ENCODE peak calls at places on chromosomes 16 and 17, in ten cellular contexts. Z is NB4, T is erythroblast, S is lower leg skin, C is body of pancreas, O is A549, Y is GM12891, M is heart left ventricle, N is testis, J is gastrocnemius medialis. V is an unnamed sample.

GRCh38 chr16:62585041-62585545 is 548.9 kb upstream of the CDH8 start:
- DNase-seq in Z (no peak), T (no peak), S (no peak), C (no peak), O (no peak), Y (no peak), M (no peak), N (no peak), J (no peak), V (no peak)

GRCh38 chr17:9725575-9725974 is 65.8 kb downstream of the DHRS7C start:
- DNase-seq in Z (no peak), T (no peak), S (peak; percentile 48), C (no peak), O (peak; percentile 19), Y (no peak), M (no peak), N (peak; percentile 19), J (no peak), V (no peak)

GRCh38 chr17:51289776-51290175 is 29.4 kb downstream of the UTP18 start:
- DNase-seq in Z (no peak), T (no peak), S (no peak), C (no peak), O (no peak), Y (no peak), M (no peak), N (no peak), J (no peak), V (no peak)

GRCh38 chr16:21339269-21339641 is 61.2 kb upstream of the CRYM start:
- DNase-seq in Z (no peak), T (no peak), S (no peak), C (no peak), O (no peak), Y (no peak), M (no peak), N (no peak), J (no peak), V (no peak)

GRCh38 chr17:79777166-79777843 is 643 bp upstream of the CBX2 start:
- DNase-seq in Z (peak; percentile 86), T (peak; percentile 73), S (peak; percentile 92), C (peak; percentile 49), O (peak; percentile 73), Y (peak; percentile 48), M (peak; percentile 82), N (peak; percentile 47), J (no peak), V (peak; percentile 86)

GRCh38 chr16:57694556-57695377 is at the start of gene DRC7:
- DNase-seq in Z (peak; percentile 92), T (peak; percentile 81), S (peak; percentile 77), C (peak; percentile 91), O (peak; percentile 68), Y (peak; percentile 63), M (peak; percentile 35), N (peak; percentile 69), J (no peak), V (peak; percentile 86)

GRCh38 chr17:4072487-4073157 is 70.2 kb downstream of the ZZEF1 start:
- DNase-seq in Z (no peak), T (no peak), S (no peak), C (no peak), O (no peak), Y (no peak), M (no peak), N (no peak), J (no peak), V (no peak)

GRCh38 chr17:72516772-72517399 is 396.1 kb downstream of the SOX9 start:
- DNase-seq in Z (peak; percentile 32), T (no peak), S (no peak), C (peak; percentile 20), O (peak; percentile 77), Y (no peak), M (peak; percentile 10), N (peak; percentile 66), J (peak; percentile 21), V (no peak)

GRCh38 chr17:29165261-29165660 is 14.9 kb downstream of the MYO18A start:
- DNase-seq in Z (no peak), T (no peak), S (no peak), C (no peak), O (no peak), Y (no peak), M (no peak), N (no peak), J (no peak), V (no peak)

GRCh38 chr17:42017866-42018200 is 594 bp upstream of the DNAJC7 start:
- DNase-seq in Z (peak; percentile 61), T (peak; percentile 80), S (no peak), C (no peak), O (no peak), Y (no peak), M (no peak), N (peak; percentile 36), J (no peak), V (no peak)

GRCh38 chr17:59327891-59328290 is 3.6 kb upstream of the YPEL2 start:
- DNase-seq in Z (no peak), T (no peak), S (no peak), C (no peak), O (peak; percentile 32), Y (no peak), M (no peak), N (no peak), J (no peak), V (no peak)

GRCh38 chr17:8443756-8444155 is 8.1 kb downstream of the NDEL1 start:
- DNase-seq in Z (no peak), T (no peak), S (no peak), C (no peak), O (no peak), Y (no peak), M (no peak), N (no peak), J (no peak), V (no peak)

GRCh38 chr17:1484586-1485310 is 7.7 kb downstream of the MYO1C start:
- DNase-seq in Z (peak; percentile 65), T (peak; percentile 46), S (peak; percentile 93), C (peak; percentile 88), O (peak; percentile 75), Y (peak; percentile 75), M (peak; percentile 72), N (peak; percentile 68), J (peak; percentile 56), V (peak; percentile 76)

GRCh38 chr17:1485748-1486376 is 6.6 kb downstream of the MYO1C start:
- DNase-seq in Z (no peak), T (peak; percentile 53), S (peak; percentile 95), C (peak; percentile 65), O (peak; percentile 74), Y (peak; percentile 75), M (peak; percentile 83), N (peak; percentile 61), J (peak; percentile 63), V (peak; percentile 77)

GRCh38 chr17:1486802-1487695 is 5.4 kb downstream of the MYO1C start:
- DNase-seq in Z (peak; percentile 66), T (peak; percentile 86), S (peak; percentile 98), C (peak; percentile 66), O (peak; percentile 92), Y (peak; percentile 69), M (peak; percentile 76), N (peak; percentile 86), J (peak; percentile 59), V (no peak)

GRCh38 chr17:1484060-1484535 is 8.4 kb downstream of the MYO1C start:
- DNase-seq in Z (no peak), T (no peak), S (no peak), C (no peak), O (no peak), Y (no peak), M (no peak), N (no peak), J (no peak), V (no peak)

DNA sequence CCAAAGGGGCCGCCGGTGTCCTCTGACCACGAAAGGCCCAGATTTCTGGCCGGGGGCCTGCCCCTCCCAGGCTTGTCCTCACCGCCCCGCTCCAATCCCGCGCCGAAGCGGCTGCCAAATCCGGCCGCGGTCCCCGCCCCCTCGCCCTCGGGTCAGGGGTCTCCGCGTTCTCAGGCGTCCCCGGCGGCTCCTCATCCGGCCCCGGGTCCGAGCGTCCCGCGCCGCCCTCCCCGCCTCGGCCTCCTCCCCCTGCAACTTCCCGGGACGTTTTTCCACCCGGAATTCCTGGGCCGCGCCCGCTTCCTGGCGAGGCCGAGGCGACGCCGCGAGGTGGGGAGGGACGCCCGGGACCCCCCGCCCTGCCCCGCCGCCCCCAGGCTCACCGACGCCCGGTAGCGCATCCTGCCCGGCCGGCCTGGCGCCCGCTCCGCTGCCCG is 7.2 kb downstream of the MYO1C start:
- DNase-seq in Z (no peak), T (no peak), S (peak; percentile 90), C (peak; percentile 32), O (peak; percentile 65), Y (no peak), M (peak; percentile 80), N (no peak), J (no peak), V (peak; percentile 63)
- TF ChIP-seq POLR2A in Z (no peak), T (no peak), S (no peak), C (no peak), O (peak; percentile 21), Y (no peak), M (no peak), N (no peak), J (no peak), V (peak; percentile 23)

GRCh38 chr17:74776044-74776962 is at the start of gene NAT9:
- DNase-seq in Z (peak; percentile 97), T (peak; percentile 97), S (peak; percentile 100), C (peak; percentile 97), O (peak; percentile 97), Y (peak; percentile 99), M (peak; percentile 98), N (peak; percentile 94), J (peak; percentile 96), V (peak; percentile 99)
- TF ChIP-seq POLR2A in Z (peak; percentile 60), T (peak; percentile 71), S (no peak), C (peak; percentile 51), O (peak; percentile 91), Y (peak; percentile 86), M (no peak), N (no peak), J (peak; percentile 65), V (peak; percentile 87)

GRCh38 chr17:78416791-78417530 is 38.5 kb downstream of the PGS1 start:
- DNase-seq in Z (peak; percentile 69), T (no peak), S (no peak), C (peak; percentile 60), O (no peak), Y (no peak), M (peak; percentile 62), N (peak; percentile 61), J (no peak), V (no peak)
- TF ChIP-seq POLR2A in Z (no peak), T (no peak), S (no peak), C (peak; percentile 12), O (no peak), Y (no peak), M (no peak), N (no peak), J (peak; percentile 63), V (no peak)

DNA sequence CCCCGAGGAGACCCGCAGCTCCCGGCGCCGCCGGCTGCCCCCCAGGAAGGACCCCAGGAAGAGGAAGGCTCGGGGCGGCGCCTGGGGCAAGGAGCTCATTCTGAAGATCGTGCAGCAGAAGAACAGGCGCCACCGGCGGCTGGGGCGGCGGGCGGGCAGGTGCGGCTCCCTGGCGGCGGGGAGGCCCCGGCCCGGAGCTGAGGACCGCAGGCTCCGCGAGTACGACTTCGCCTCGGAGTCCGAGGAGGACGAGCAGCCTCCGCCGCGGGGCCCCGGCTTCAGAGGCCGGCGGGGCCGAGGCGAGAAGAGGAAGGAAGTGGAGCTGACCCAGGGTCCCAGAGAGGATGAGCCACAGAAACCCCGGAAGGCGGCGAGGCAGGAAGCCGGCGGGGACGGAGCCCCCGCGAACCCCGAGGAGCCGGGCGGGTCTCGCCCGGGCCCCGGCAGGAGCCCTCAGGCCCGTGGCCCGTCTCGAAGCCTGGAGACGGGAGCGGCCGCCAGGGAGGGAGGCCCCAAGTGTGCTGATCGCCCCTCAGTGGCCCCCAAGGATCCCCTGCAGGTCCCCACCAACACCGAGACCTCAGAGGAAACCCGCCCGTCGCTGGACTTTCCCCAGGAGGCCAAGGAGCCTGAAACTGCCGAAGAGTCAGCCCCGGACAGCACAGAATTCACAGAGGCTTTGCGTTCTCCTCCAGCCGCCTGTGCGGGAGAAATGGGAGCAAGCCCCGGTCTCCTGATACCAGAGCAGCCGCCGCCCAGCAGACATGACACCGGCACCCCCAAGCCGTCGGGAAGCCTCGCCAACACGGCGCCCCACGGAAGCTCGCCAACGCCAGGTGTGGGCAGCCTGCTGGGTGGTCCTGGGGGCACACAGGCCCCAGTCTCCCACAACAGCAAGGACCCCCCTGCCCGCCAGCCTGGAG is 22.3 kb upstream of the ZFPM1 start:
- DNase-seq in Z (peak; percentile 90), T (no peak), S (no peak), C (no peak), O (no peak), Y (peak; percentile 91), M (no peak), N (no peak), J (no peak), V (no peak)
- TF ChIP-seq POLR2A in Z (peak; percentile 22), T (no peak), S (no peak), C (no peak), O (no peak), Y (no peak), M (no peak), N (no peak), J (no peak), V (no peak)